ENCODE peak calls at places on chromosomes 5 and 9, in four cellular contexts. H, F, D and Y are unnamed samples.

GRCh38 chr5:101142102-101142501 is 239.0 kb upstream of the ST8SIA4 start:
- DNase-seq in H (no peak), F (no peak), D (no peak), Y (no peak)

GRCh38 chr9:98037362-98037761 is 19.2 kb upstream of the NANS start:
- DNase-seq in H (no peak), F (no peak), D (no peak), Y (no peak)

GRCh38 chr5:147472669-147473131 is 37.2 kb downstream of the DPYSL3 start:
- DNase-seq in H (no peak), F (no peak), D (no peak), Y (peak; percentile 74)

GRCh38 chr9:83649080-83649479 is 26.1 kb downstream of the IDNK start:
- DNase-seq in H (peak; percentile 84), F (peak; percentile 71), D (peak; percentile 51), Y (peak; percentile 77)

GRCh38 chr5:56530031-56530430 is 285.3 kb upstream of the MAP3K1 start:
- DNase-seq in H (no peak), F (no peak), D (no peak), Y (no peak)

GRCh38 chr5:73370620-73371583 is 77.7 kb downstream of the FOXD1 start:
- DNase-seq in H (no peak), F (no peak), D (no peak), Y (no peak)

GRCh38 chr9:19127881-19128719 is 808 bp upstream of the PLIN2 start:
- DNase-seq in H (peak; percentile 57), F (no peak), D (no peak), Y (peak; percentile 67)

GRCh38 chr9:84325347-84325982 is 15.1 kb downstream of the SLC28A3 start:
- DNase-seq in H (no peak), F (no peak), D (no peak), Y (no peak)

GRCh38 chr9:123131993-123132392 is 98.5 kb downstream of the GPR21 start:
- DNase-seq in H (no peak), F (no peak), D (peak; percentile 51), Y (no peak)

GRCh38 chr5:160260881-160261815 is 31.8 kb downstream of the FABP6 start:
- DNase-seq in H (no peak), F (peak; percentile 93), D (peak; percentile 50), Y (no peak)

GRCh38 chr9:123326662-123327093 is 29.3 kb upstream of the CRB2 start:
- DNase-seq in H (no peak), F (peak; percentile 40), D (no peak), Y (no peak)

GRCh38 chr5:74342948-74343682 is 297.4 kb downstream of the ENC1 start:
- DNase-seq in H (no peak), F (peak; percentile 15), D (no peak), Y (no peak)

GRCh38 chr9:6215562-6215961 is at the start of gene IL33:
- DNase-seq in H (no peak), F (no peak), D (no peak), Y (peak; percentile 6)

GRCh38 chr5:109340351-109340750 is 69.4 kb downstream of the PJA2 start:
- DNase-seq in H (no peak), F (no peak), D (no peak), Y (no peak)

GRCh38 chr5:53027913-53028312 is 38.8 kb downstream of the ITGA2 start:
- DNase-seq in H (no peak), F (no peak), D (no peak), Y (no peak)

GRCh38 chr9:87670572-87671264 is 55.2 kb upstream of the CTSL start:
- DNase-seq in H (no peak), F (no peak), D (no peak), Y (no peak)

GRCh38 chr5:122699226-122699625 is 75.7 kb upstream of the SNX2 start:
- DNase-seq in H (no peak), F (no peak), D (no peak), Y (no peak)

GRCh38 chr9:74875656-74876055 is 12.1 kb downstream of the TRPM6 start:
- DNase-seq in H (no peak), F (no peak), D (no peak), Y (no peak)

GRCh38 chr5:107516452-107517184 is 154.1 kb downstream of the EFNA5 start:
- DNase-seq in H (no peak), F (no peak), D (no peak), Y (no peak)

GRCh38 chr9:73782166-73782565 is 630.5 kb downstream of the ANXA1 start:
- DNase-seq in H (no peak), F (no peak), D (no peak), Y (no peak)

GRCh38 chr5:87398981-87399616 is 13.6 kb downstream of the CCNH start:
- DNase-seq in H (no peak), F (no peak), D (no peak), Y (no peak)

GRCh38 chr5:65663804-65664521 is 39.1 kb downstream of the SHLD3 start:
- DNase-seq in H (no peak), F (peak; percentile 18), D (no peak), Y (peak; percentile 17)

GRCh38 chr9:26670052-26670640 is 222.5 kb downstream of the CAAP1 start:
- DNase-seq in H (no peak), F (no peak), D (no peak), Y (no peak)

GRCh38 chr5:59648949-59649921 is 244.3 kb downstream of the PDE4D start:
- DNase-seq in H (no peak), F (no peak), D (no peak), Y (no peak)

DNA sequence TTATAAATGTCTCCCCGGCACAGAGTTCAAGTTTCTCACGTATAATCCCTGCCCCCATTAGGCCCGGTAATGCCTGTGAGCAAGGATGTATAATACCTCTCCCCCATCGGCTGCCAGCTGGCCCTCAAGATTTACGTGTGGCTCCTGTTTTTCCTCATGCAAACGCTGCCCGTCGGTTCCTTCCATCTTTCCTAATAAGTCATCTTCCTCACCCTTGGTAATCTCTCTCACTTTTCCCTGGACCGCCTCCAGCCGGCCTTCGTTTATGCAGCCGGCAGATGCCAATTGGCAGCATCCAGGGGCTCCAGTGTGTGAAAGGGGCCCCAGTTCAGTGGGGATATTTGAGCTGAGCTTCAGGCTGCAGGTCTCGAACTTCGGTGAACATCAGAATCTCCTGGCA is 86.5 kb upstream of the NEURL1B start:
- DNase-seq in H (no peak), F (no peak), D (no peak), Y (no peak)
- TF ChIP-seq FOXJ3 in H (no peak), F (no peak), D (no peak), Y (no peak)

GRCh38 chr9:93183663-93184438 is at the start of gene WNK2:
- DNase-seq in H (peak; percentile 55), F (peak; percentile 98), D (no peak), Y (peak; percentile 96)
- TF ChIP-seq FOXJ3 in H (no peak), F (no peak), D (no peak), Y (no peak)

GRCh38 chr9:136890661-136891060 is 4.3 kb downstream of the TRAF2 start:
- DNase-seq in H (no peak), F (no peak), D (no peak), Y (no peak)
- TF ChIP-seq FOXJ3 in H (no peak), F (no peak), D (no peak), Y (no peak)

DNA sequence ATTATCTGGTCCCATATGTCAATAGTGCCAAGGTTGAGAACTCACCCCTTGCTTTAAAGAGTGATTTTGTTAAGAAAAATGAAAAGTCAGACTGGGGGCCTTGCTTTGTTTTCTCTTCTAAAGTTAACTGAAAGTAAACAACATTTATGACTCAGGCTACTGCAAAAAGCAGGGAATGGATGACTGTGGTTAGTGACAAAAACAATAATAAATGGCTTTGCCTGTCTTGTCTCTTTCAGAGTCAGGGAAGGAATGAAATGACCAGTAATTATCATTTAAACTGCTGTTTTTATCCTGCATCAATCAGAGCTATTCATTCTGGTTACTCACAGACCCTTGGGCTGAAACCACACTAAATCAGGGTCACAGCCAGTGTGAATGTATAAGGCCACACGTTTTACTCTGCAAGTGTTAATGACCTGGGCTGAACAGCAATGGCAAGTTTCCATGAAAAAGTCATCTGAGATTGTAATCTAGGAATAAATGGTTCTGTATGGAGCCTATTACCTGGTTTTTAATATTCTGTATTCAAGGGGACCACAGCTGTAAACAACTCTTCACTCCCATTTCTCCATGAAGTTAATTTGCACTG is 112.1 kb downstream of the ZNF608 start:
- DNase-seq in H (no peak), F (no peak), D (peak; percentile 79), Y (no peak)
- TF ChIP-seq FOXJ3 in H (no peak), F (no peak), D (no peak), Y (no peak)

GRCh38 chr9:14340536-14340935 is 26.6 kb upstream of the NFIB start:
- DNase-seq in H (no peak), F (no peak), D (no peak), Y (no peak)
- TF ChIP-seq FOXJ3 in H (no peak), F (no peak), D (no peak), Y (no peak)

DNA sequence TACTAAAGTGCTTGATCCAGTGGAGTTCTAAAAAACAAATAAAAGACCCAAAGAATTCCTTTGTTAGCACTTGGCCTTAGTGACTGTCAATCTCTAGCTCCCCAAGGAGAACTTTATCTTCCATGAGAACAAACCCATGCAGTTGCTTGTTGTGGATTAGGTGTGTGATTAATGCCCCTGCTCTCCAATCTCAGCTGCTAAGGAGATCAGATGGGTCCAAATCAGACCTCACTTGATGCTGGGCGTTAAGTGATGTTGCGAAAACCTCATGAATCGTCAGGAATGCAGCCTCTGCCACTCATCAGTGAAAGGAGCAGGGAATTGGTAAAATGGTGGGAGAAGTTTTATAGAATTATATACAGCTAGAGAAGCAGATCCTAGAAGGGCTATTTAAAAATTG is 133.7 kb downstream of the DMAC1 start:
- DNase-seq in H (no peak), F (no peak), D (no peak), Y (no peak)
- TF ChIP-seq FOXJ3 in H (no peak), F (no peak), D (no peak), Y (no peak)

DNA sequence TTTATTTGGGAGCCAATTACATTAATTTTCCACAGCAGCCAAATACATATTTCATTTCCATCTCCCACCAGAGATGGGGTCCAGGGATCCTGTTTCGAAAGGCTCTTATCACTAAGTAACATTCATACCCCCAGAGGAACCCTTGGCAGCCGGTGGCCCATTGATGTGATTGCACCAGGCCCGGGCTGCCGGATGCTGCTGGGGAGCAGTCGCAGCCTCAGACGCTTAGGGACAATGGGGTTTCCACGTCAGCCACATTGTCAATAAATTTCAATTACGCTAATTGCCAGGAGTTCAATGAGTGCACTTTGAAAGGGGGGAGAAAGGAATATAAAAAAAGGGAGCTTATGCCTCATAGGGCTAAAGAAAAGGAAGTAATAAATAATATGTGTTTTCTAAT is 478.8 kb upstream of the ADAMTS16 start:
- DNase-seq in H (no peak), F (no peak), D (no peak), Y (no peak)
- TF ChIP-seq FOXJ3 in H (no peak), F (no peak), D (no peak), Y (no peak)